ENCODE peak calls at places on chromosomes 2 and 18, in nine cellular contexts. U, Y, Z, M, Q, T, V, H and F are unnamed samples. For H3K27me3, the result is how much of the 10 kb centered on the place peaks cover.

GRCh38 chr2:171432969-171433762 is 624 bp downstream of the METTL8 start:
- DNase-seq in U (peak), Y (no peak), Z (peak), M (peak), Q (peak), T (no peak), V (no peak), H (peak), F (no peak)

GRCh38 chr2:31319391-31320175 is 85.6 kb downstream of the EHD3 start:
- DNase-seq in U (no peak), Y (no peak), Z (peak), M (peak), Q (no peak), T (no peak), V (peak), H (peak), F (no peak)

GRCh38 chr18:9615973-9616559 is 1.7 kb upstream of the PPP4R1 start:
- DNase-seq in U (peak), Y (no peak), Z (no peak), M (no peak), Q (no peak), T (no peak), V (no peak), H (no peak), F (no peak)

GRCh38 chr2:37648316-37649011 is 23.0 kb downstream of the CDC42EP3 start:
- DNase-seq in U (no peak), Y (no peak), Z (no peak), M (no peak), Q (peak), T (peak), V (no peak), H (peak), F (peak)

GRCh38 chr2:240149943-240150784 is 9.7 kb upstream of the OTOS start:
- DNase-seq in U (peak), Y (no peak), Z (peak), M (peak), Q (peak), T (no peak), V (no peak), H (peak), F (no peak)

GRCh38 chr2:232541961-232542714 is 2.6 kb downstream of the CHRNG start:
- DNase-seq in U (no peak), Y (no peak), Z (no peak), M (no peak), Q (no peak), T (no peak), V (no peak), H (no peak), F (no peak)

GRCh38 chr2:30200875-30201274 is 30.5 kb upstream of the LBH start:
- DNase-seq in U (no peak), Y (no peak), Z (no peak), M (no peak), Q (no peak), T (no peak), V (no peak), H (peak), F (no peak)

GRCh38 chr2:44061876-44062275 is 66.1 kb upstream of the LRPPRC start:
- DNase-seq in U (no peak), Y (no peak), Z (no peak), M (no peak), Q (no peak), T (no peak), V (no peak), H (no peak), F (no peak)

GRCh38 chr2:65128297-65129190 is 1.4 kb downstream of the RAB1A start:
- DNase-seq in U (peak), Y (no peak), Z (peak), M (peak), Q (no peak), T (no peak), V (no peak), H (peak), F (no peak)

GRCh38 chr18:51342815-51343214 is 145.3 kb upstream of the MEX3C start:
- DNase-seq in U (peak), Y (no peak), Z (peak), M (peak), Q (no peak), T (no peak), V (no peak), H (peak), F (no peak)

GRCh38 chr2:143893340-143893739 is 626.6 kb downstream of the ZEB2 start:
- DNase-seq in U (no peak), Y (no peak), Z (no peak), M (no peak), Q (no peak), T (no peak), V (no peak), H (no peak), F (no peak)

GRCh38 chr2:59589881-59590280 is 963.6 kb downstream of the BCL11A start:
- DNase-seq in U (no peak), Y (no peak), Z (no peak), M (no peak), Q (no peak), T (no peak), V (no peak), H (no peak), F (no peak)

GRCh38 chr18:57943723-57944122 is 100.3 kb upstream of the NEDD4L start:
- DNase-seq in U (peak), Y (no peak), Z (peak), M (peak), Q (no peak), T (no peak), V (no peak), H (no peak), F (no peak)

GRCh38 chr2:1051585-1051984 is 100.9 kb downstream of the SNTG2 start:
- DNase-seq in U (no peak), Y (no peak), Z (no peak), M (no peak), Q (no peak), T (no peak), V (no peak), H (no peak), F (no peak)

GRCh38 chr2:37776487-37776886 is 105.0 kb upstream of the CDC42EP3 start:
- DNase-seq in U (peak), Y (no peak), Z (peak), M (peak), Q (no peak), T (no peak), V (no peak), H (peak), F (no peak)

DNA sequence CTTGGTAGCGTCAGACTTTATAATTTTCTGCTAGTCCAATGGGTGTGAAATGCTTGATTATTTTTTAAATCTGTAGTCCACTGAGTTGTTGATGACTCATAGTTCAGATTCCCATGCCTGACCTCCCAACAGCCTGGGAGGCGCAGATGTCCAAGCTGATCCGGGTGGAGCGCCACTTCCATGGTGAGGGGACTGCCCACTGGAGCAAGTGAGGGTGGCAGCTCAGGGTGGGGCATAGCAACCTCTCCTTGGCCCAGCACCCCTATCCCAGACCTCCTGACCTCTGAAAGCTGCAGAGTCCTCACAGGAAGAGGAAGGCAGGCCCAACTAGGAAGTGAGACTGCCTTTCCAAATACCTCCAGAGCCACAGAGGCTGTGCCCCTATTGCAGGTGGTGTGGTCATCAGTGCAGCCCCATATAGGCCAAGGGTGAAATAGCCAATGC is 4.4 kb downstream of the MAL start:
- DNase-seq in U (no peak), Y (no peak), Z (no peak), M (no peak), Q (no peak), T (no peak), V (no peak), H (no peak), F (no peak)
- H3K27me3 ChIP-seq in U (under half), Y (under half), Z (half or more), M (under half), Q (under half), T (under half), V (under half), H (half or more), F (half or more)

DNA sequence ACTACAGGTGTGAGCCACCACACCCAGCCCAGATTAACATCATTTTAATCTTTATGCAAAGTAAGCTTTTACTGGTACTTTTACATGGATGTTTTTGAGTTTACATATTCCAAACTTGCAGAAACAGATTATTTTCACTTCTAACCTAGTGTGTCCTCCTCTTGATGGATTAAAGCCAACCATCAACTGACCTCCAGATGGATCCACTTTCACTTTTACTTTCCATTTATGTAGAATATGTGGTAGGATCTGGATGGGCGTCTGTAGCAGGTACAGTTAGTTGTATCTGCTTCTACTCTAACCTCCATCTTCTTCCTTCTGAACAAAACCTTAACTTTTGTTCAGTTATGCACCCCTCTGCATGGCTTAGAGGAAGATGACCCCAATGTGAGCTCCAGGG is 264.1 kb downstream of the CDH20 start:
- DNase-seq in U (no peak), Y (no peak), Z (no peak), M (no peak), Q (no peak), T (no peak), V (no peak), H (no peak), F (no peak)
- H3K27me3 ChIP-seq in U (under half), Y (under half), Z (under half), M (under half), Q (under half), T (under half), V (under half), H (under half), F (under half)

GRCh38 chr2:10495311-10495987 is 47.3 kb upstream of the ODC1 start:
- DNase-seq in U (no peak), Y (no peak), Z (no peak), M (no peak), Q (no peak), T (no peak), V (peak), H (no peak), F (no peak)

GRCh38 chr2:10493636-10494281 is 45.6 kb upstream of the ODC1 start:
- DNase-seq in U (peak), Y (no peak), Z (peak), M (peak), Q (peak), T (peak), V (peak), H (peak), F (no peak)

GRCh38 chr2:10495988-10496313 is 47.8 kb upstream of the ODC1 start:
- DNase-seq in U (no peak), Y (no peak), Z (no peak), M (no peak), Q (no peak), T (no peak), V (peak), H (no peak), F (no peak)

GRCh38 chr2:10493075-10493635 is 45.0 kb upstream of the ODC1 start:
- DNase-seq in U (no peak), Y (no peak), Z (no peak), M (no peak), Q (no peak), T (no peak), V (no peak), H (no peak), F (no peak)

DNA sequence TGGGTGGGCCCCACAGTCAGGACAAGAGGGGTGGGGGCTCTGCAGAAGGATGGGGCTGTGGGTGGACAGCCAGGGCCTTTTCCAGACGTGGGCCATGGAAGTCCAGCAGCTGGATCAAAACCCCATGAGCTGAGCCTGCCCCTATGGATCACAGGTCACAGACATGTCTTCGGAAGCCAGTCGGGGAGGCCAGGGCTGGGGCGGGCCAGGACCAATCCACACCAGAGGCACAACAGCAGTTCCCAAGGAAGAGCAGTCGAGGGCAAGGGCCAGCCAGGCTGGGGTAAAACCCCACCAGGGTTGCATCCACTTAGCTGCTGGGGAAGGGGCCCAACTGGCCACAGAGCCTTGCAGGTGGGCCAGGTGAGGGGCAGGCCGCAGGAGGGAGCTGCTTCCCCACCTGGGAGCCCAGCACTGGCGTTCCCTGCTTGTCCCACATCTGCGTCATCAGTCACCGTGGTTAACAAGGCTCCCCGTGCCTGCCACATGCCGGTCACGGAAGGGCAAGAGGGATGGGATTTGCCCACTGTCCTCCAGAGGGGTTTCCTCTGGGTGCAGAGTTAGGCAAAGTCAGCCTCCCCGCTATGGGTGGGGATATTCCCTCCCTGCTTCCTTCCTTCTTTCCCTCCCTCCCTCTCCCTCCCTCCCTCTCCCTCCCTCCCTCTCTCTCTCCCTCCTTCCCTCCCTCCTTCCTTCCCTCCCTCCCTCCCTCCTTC is 46.4 kb upstream of the ODC1 start:
- DNase-seq in U (no peak), Y (no peak), Z (no peak), M (no peak), Q (peak), T (no peak), V (peak), H (no peak), F (no peak)
- H3K27me3 ChIP-seq in U (under half), Y (under half), Z (under half), M (under half), Q (under half), T (under half), V (under half), H (under half), F (half or more)

GRCh38 chr18:28174181-28174906 is 2.6 kb downstream of the CDH2 start:
- DNase-seq in U (peak), Y (no peak), Z (no peak), M (no peak), Q (no peak), T (no peak), V (no peak), H (no peak), F (no peak)

GRCh38 chr18:28176933-28177827 is at the start of gene CDH2:
- DNase-seq in U (peak), Y (peak), Z (peak), M (peak), Q (no peak), T (no peak), V (peak), H (peak), F (peak)

GRCh38 chr18:28176674-28176932 is 327 bp downstream of the CDH2 start:
- DNase-seq in U (no peak), Y (no peak), Z (no peak), M (no peak), Q (no peak), T (no peak), V (no peak), H (no peak), F (no peak)

GRCh38 chr18:28175047-28175929 is 1.6 kb downstream of the CDH2 start:
- DNase-seq in U (peak), Y (no peak), Z (peak), M (no peak), Q (no peak), T (no peak), V (no peak), H (peak), F (peak)

GRCh38 chr18:28175930-28176673 is 828 bp downstream of the CDH2 start:
- DNase-seq in U (peak), Y (no peak), Z (peak), M (no peak), Q (no peak), T (no peak), V (no peak), H (peak), F (peak)
- H3K27me3 ChIP-seq in U (under half), Y (under half), Z (under half), M (under half), Q (under half), T (under half), V (under half), H (under half), F (half or more)

GRCh38 chr2:118856978-118857676 is 9.7 kb upstream of the EN1 start:
- DNase-seq in U (no peak), Y (no peak), Z (no peak), M (no peak), Q (no peak), T (no peak), V (no peak), H (no peak), F (no peak)

GRCh38 chr2:118854507-118855300 is 7.3 kb upstream of the EN1 start:
- DNase-seq in U (no peak), Y (no peak), Z (no peak), M (no peak), Q (no peak), T (no peak), V (no peak), H (no peak), F (no peak)

GRCh38 chr2:118857677-118858484 is 10.4 kb upstream of the EN1 start:
- DNase-seq in U (no peak), Y (no peak), Z (no peak), M (no peak), Q (no peak), T (no peak), V (no peak), H (no peak), F (no peak)

GRCh38 chr2:118855451-118856279 is 8.2 kb upstream of the EN1 start:
- DNase-seq in U (peak), Y (peak), Z (peak), M (peak), Q (peak), T (peak), V (peak), H (peak), F (peak)

GRCh38 chr2:118856330-118856977 is 9.0 kb upstream of the EN1 start:
- DNase-seq in U (no peak), Y (no peak), Z (no peak), M (no peak), Q (no peak), T (no peak), V (no peak), H (no peak), F (no peak)
- H3K27me3 ChIP-seq in U (half or more), Y (under half), Z (under half), M (half or more), Q (under half), T (half or more), V (half or more), H (half or more), F (half or more)

GRCh38 chr2:221572821-221573429 is 821 bp upstream of the EPHA4 start:
- DNase-seq in U (peak), Y (peak), Z (peak), M (peak), Q (peak), T (no peak), V (no peak), H (peak), F (peak)
- H3K27me3 ChIP-seq in U (under half), Y (under half), Z (under half), M (under half), Q (under half), T (under half), V (under half), H (under half), F (under half)

DNA sequence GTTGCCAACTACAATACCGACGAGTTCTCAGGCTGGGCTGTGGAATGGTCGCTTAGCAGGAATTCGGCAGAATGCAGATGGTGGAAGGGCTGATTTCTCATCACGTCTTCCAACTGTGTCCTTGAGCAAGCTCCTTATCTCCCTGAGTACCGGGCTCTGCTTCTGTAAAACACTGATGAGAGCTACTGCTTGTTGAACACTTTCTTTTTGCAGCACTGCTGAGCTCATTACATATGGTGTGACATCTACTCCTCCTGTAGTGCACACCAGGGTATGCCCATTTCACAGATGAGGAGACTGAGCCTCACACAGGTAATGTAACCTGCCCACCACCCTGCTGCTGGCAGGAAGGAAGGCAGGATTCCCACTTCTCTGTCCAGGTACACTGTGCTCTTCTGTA is 8.3 kb downstream of the IL1R2 start:
- DNase-seq in U (no peak), Y (no peak), Z (no peak), M (no peak), Q (no peak), T (no peak), V (no peak), H (no peak), F (no peak)
- H3K27me3 ChIP-seq in U (under half), Y (under half), Z (under half), M (under half), Q (under half), T (under half), V (under half), H (under half), F (under half)

GRCh38 chr2:73202156-73203054 is at the start of gene NOTO:
- DNase-seq in U (no peak), Y (no peak), Z (peak), M (no peak), Q (no peak), T (no peak), V (no peak), H (peak), F (no peak)
- H3K27me3 ChIP-seq in U (under half), Y (under half), Z (half or more), M (under half), Q (under half), T (under half), V (under half), H (half or more), F (half or more)

DNA sequence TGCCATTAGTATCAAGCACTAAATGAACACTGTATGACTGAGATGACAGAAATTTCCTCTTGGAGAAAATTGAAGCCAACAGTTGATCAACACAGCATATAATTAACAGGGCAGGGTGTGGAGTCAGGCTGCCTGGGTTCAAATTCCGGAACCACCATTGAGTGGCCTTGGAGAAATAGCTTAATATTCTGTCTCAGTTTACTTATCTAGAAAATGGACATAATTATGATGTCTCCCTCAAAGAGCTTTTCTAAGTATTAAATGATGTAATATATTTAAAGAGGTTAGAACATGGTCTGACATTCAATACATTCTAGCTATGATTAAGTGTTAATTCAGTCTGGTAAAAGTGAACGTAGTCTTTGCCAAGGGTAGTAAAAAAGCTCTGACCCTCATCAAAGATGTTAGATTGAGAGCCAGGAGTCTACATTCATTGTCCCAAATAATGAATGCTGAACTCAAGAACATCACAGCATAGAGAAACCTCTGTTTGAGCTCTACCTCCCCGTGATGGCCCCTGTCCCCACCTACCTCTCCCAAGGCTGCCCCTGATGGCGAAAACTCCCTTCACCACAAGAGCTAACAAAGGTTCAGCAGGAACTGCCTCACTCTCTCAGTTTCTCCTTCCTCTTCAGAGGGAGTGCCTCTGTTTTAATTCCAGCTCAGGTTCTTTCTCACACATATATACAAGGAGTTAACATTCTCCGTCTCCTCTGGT is 2.7 kb upstream of the VWA3B start:
- DNase-seq in U (no peak), Y (no peak), Z (no peak), M (no peak), Q (no peak), T (no peak), V (no peak), H (no peak), F (no peak)
- H3K27me3 ChIP-seq in U (under half), Y (under half), Z (under half), M (under half), Q (under half), T (under half), V (under half), H (under half), F (under half)